ENCODE peak calls at places on chromosomes 12 and 14, in four cellular contexts. K is K562, N is transverse colon, A is sigmoid colon. Q is an unnamed sample.

GRCh38 chr12:67630373-67631088 is 18.0 kb upstream of the DYRK2 start:
- DNase-seq in K (peak; percentile 28), N (peak; percentile 69), A (no peak), Q (peak; percentile 61)

GRCh38 chr12:49674318-49674985 is 32.8 kb downstream of the FMNL3 start:
- DNase-seq in K (no peak), N (no peak), A (no peak), Q (no peak)

GRCh38 chr12:91127296-91127695 is 16.0 kb upstream of the LUM start:
- DNase-seq in K (no peak), N (no peak), A (no peak), Q (no peak)

GRCh38 chr12:91778091-91778819 is 367.4 kb downstream of the BTG1 start:
- DNase-seq in K (no peak), N (no peak), A (no peak), Q (no peak)

GRCh38 chr12:45388545-45388944 is 172.7 kb downstream of the ANO6 start:
- DNase-seq in K (peak; percentile 36), N (peak; percentile 15), A (no peak), Q (no peak)

GRCh38 chr14:38138581-38139138 is 69.0 kb upstream of the SSTR1 start:
- DNase-seq in K (no peak), N (no peak), A (no peak), Q (no peak)

GRCh38 chr14:74566174-74567125 is 45.6 kb downstream of the LTBP2 start:
- DNase-seq in K (no peak), N (no peak), A (no peak), Q (no peak)

GRCh38 chr12:13124661-13125505 is 21.4 kb upstream of the GSG1 start:
- DNase-seq in K (no peak), N (no peak), A (no peak), Q (no peak)

GRCh38 chr12:121939190-121939589 is 20.8 kb downstream of the CFAP251 start:
- DNase-seq in K (no peak), N (peak; percentile 20), A (no peak), Q (no peak)

GRCh38 chr12:70644836-70645235 is 7.6 kb upstream of the PTPRB start:
- DNase-seq in K (no peak), N (no peak), A (no peak), Q (no peak)

GRCh38 chr14:74085047-74085637 is 386 bp downstream of the LIN52 start:
- DNase-seq in K (peak; percentile 46), N (no peak), A (no peak), Q (no peak)

GRCh38 chr14:37048666-37049071 is 123.7 kb downstream of the SLC25A21 start:
- DNase-seq in K (no peak), N (no peak), A (no peak), Q (no peak)

GRCh38 chr14:37051153-37051552 is 121.3 kb downstream of the SLC25A21 start:
- DNase-seq in K (no peak), N (no peak), A (no peak), Q (no peak)

GRCh38 chr14:37054869-37055268 is 117.5 kb downstream of the SLC25A21 start:
- DNase-seq in K (no peak), N (no peak), A (no peak), Q (no peak)

GRCh38 chr14:37054144-37054543 is 118.3 kb downstream of the SLC25A21 start:
- DNase-seq in K (no peak), N (no peak), A (no peak), Q (no peak)

GRCh38 chr14:37051680-37052079 is 120.7 kb downstream of the SLC25A21 start:
- DNase-seq in K (no peak), N (no peak), A (no peak), Q (no peak)
- TF ChIP-seq POLR2A in K (no peak), N (no peak), A (no peak), Q (no peak)

GRCh38 chr14:69045857-69046351 is 66.8 kb upstream of the ACTN1 start:
- DNase-seq in K (no peak), N (no peak), A (no peak), Q (peak; percentile 61)
- TF ChIP-seq POLR2AphosphoS5 in K (no peak), N (no peak), A (no peak), Q (no peak)

DNA sequence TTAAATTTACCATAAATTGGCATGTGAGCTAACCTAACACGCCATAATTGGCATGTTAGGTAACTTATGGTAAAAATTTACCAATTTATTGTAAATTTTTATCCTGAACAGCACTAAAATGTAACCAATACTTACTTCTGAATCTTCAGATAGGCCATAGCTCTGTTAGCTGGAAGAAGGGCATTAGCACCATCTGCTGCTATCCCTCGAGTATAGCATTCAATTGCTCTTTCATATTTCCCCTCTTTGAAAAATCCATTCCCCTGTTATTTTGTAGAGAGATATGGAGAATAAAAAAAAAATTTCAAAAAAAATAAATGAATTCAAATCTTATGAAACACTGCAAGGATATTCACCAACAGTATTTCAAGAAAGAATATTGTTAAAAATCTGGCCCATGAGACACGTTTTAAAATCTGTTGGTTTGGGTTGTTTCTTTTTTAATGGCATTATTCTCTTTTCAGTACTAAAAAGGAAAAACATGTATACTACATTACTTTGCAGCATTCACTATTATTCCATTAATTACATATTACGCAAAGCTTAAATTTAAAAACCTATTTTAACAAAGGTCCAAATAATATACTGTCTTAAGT is 19.1 kb downstream of the RPAP3 start:
- DNase-seq in K (peak; percentile 33), N (no peak), A (no peak), Q (no peak)
- H3K36me3 ChIP-seq in K (peaks cover 74% of the 10 kb centered on the region), N (peaks cover 4% of the 10 kb centered on the region), A (no peaks in the 10 kb centered on the region), Q (peaks cover 7% of the 10 kb centered on the region)

DNA sequence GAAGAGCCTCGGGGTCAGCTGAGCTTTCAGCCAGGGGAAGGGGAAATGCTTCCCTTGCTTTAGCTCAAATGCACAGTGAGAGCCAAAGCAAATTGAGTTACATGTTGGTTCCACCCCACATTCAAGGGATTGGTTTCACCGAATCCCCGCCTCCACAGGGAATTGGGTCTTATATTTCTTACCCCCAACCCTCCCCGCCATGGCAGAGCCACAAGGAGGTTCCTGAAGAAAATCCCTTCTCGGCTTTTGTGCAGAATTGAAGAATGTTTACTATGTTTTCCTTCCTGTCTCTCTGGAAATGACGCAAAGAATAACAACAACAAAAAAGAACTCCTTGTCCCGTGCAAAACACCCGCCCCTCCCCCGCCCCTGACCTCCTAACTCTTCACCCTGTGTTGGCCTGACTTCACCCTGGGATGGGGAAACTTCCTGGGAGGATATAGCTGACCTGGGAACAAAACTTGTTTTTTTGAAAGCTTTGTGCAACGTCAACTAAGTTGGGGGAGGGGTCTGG is 21.9 kb upstream of the CIPC start:
- DNase-seq in K (no peak), N (peak; percentile 65), A (peak; percentile 89), Q (no peak)
- TF ChIP-seq POLR2A in K (no peak), N (peak; percentile 61), A (peak; percentile 11), Q (peak; percentile 20)